ENCODE peak calls at places on chromosomes 6 and 20, in nine cellular contexts. One of them, this sample, is unnamed.

GRCh38 chr6:165871571-165871970 is 208.5 kb upstream of the PDE10A start:
- DNase-seq in hepatocyte: no peak
- DNase-seq in H9: no peak
- DNase-seq in A549: no peak
- DNase-seq in adrenal gland: no peak
- DNase-seq in brain microvascular endothelial cell: no peak
- DNase-seq in CD4-positive, alpha-beta T cell: no peak
- DNase-seq in colonic mucosa: no peak
- DNase-seq in body of pancreas: no peak
- DNase-seq in this sample: no peak

GRCh38 chr20:44089987-44090674 is 96.9 kb downstream of the JPH2 start:
- DNase-seq in hepatocyte: peak; percentile 44
- DNase-seq in H9: no peak
- DNase-seq in CD4-positive, alpha-beta T cell: no peak
- DNase-seq in adrenal gland: no peak
- DNase-seq in colonic mucosa: peak; percentile 41
- DNase-seq in body of pancreas: peak; percentile 57
- DNase-seq in A549: peak; percentile 71
- DNase-seq in brain microvascular endothelial cell: peak; percentile 60
- DNase-seq in this sample: peak; percentile 28

GRCh38 chr6:1200706-1201105 is 111.2 kb upstream of the FOXQ1 start:
- DNase-seq in brain microvascular endothelial cell: no peak
- DNase-seq in A549: no peak
- DNase-seq in CD4-positive, alpha-beta T cell: no peak
- DNase-seq in hepatocyte: peak; percentile 58
- DNase-seq in body of pancreas: no peak
- DNase-seq in adrenal gland: no peak
- DNase-seq in colonic mucosa: no peak
- DNase-seq in H9: no peak
- DNase-seq in this sample: peak; percentile 53

GRCh38 chr20:64164123-64164836 is at the start of gene MYT1:
- DNase-seq in colonic mucosa: no peak
- DNase-seq in brain microvascular endothelial cell: no peak
- DNase-seq in hepatocyte: no peak
- DNase-seq in A549: no peak
- DNase-seq in H9: no peak
- DNase-seq in CD4-positive, alpha-beta T cell: no peak
- DNase-seq in adrenal gland: no peak
- DNase-seq in body of pancreas: no peak
- DNase-seq in this sample: no peak

GRCh38 chr6:2875840-2876207 is 27.3 kb downstream of the SERPINB9 start:
- DNase-seq in body of pancreas: peak; percentile 34
- DNase-seq in brain microvascular endothelial cell: no peak
- DNase-seq in hepatocyte: no peak
- DNase-seq in colonic mucosa: peak; percentile 64
- DNase-seq in adrenal gland: peak; percentile 46
- DNase-seq in A549: no peak
- DNase-seq in H9: no peak
- DNase-seq in CD4-positive, alpha-beta T cell: peak; percentile 63
- DNase-seq in this sample: no peak

GRCh38 chr20:16821211-16822089 is 73.3 kb downstream of the OTOR start:
- DNase-seq in hepatocyte: peak; percentile 60
- DNase-seq in CD4-positive, alpha-beta T cell: no peak
- DNase-seq in brain microvascular endothelial cell: peak; percentile 19
- DNase-seq in A549: peak; percentile 65
- DNase-seq in colonic mucosa: no peak
- DNase-seq in H9: peak; percentile 57
- DNase-seq in adrenal gland: peak; percentile 21
- DNase-seq in body of pancreas: no peak
- DNase-seq in this sample: peak; percentile 8

GRCh38 chr20:4369798-4370124 is 351.9 kb upstream of the PRND start:
- DNase-seq in body of pancreas: no peak
- DNase-seq in A549: no peak
- DNase-seq in hepatocyte: no peak
- DNase-seq in CD4-positive, alpha-beta T cell: no peak
- DNase-seq in adrenal gland: no peak
- DNase-seq in brain microvascular endothelial cell: no peak
- DNase-seq in H9: no peak
- DNase-seq in colonic mucosa: no peak
- DNase-seq in this sample: no peak

GRCh38 chr6:106380407-106380806 is 19.9 kb downstream of the CRYBG1 start:
- DNase-seq in H9: no peak
- DNase-seq in body of pancreas: no peak
- DNase-seq in A549: no peak
- DNase-seq in adrenal gland: no peak
- DNase-seq in hepatocyte: no peak
- DNase-seq in brain microvascular endothelial cell: no peak
- DNase-seq in colonic mucosa: no peak
- DNase-seq in CD4-positive, alpha-beta T cell: no peak
- DNase-seq in this sample: no peak

GRCh38 chr20:63639093-63639860 is 12.4 kb upstream of the GMEB2 start:
- DNase-seq in colonic mucosa: peak; percentile 38
- DNase-seq in hepatocyte: no peak
- DNase-seq in brain microvascular endothelial cell: no peak
- DNase-seq in A549: no peak
- DNase-seq in CD4-positive, alpha-beta T cell: peak; percentile 88
- DNase-seq in H9: no peak
- DNase-seq in body of pancreas: no peak
- DNase-seq in adrenal gland: peak; percentile 37
- DNase-seq in this sample: no peak

GRCh38 chr6:140071115-140071514 is 696.7 kb upstream of the CITED2 start:
- DNase-seq in H9: no peak
- DNase-seq in brain microvascular endothelial cell: peak; percentile 83
- DNase-seq in CD4-positive, alpha-beta T cell: no peak
- DNase-seq in body of pancreas: no peak
- DNase-seq in A549: no peak
- DNase-seq in hepatocyte: peak; percentile 14
- DNase-seq in colonic mucosa: no peak
- DNase-seq in adrenal gland: no peak
- DNase-seq in this sample: no peak

GRCh38 chr20:64244281-64244805 is 11.2 kb upstream of the PCMTD2 start:
- DNase-seq in adrenal gland: no peak
- DNase-seq in colonic mucosa: no peak
- DNase-seq in A549: no peak
- DNase-seq in hepatocyte: no peak
- DNase-seq in body of pancreas: no peak
- DNase-seq in brain microvascular endothelial cell: no peak
- DNase-seq in H9: peak; percentile 13
- DNase-seq in CD4-positive, alpha-beta T cell: no peak
- DNase-seq in this sample: no peak

GRCh38 chr6:21438237-21438985 is 155.1 kb upstream of the SOX4 start:
- DNase-seq in colonic mucosa: no peak
- DNase-seq in A549: no peak
- DNase-seq in body of pancreas: no peak
- DNase-seq in hepatocyte: no peak
- DNase-seq in H9: no peak
- DNase-seq in adrenal gland: no peak
- DNase-seq in brain microvascular endothelial cell: no peak
- DNase-seq in CD4-positive, alpha-beta T cell: no peak
- DNase-seq in this sample: no peak

GRCh38 chr6:148867851-148868250 is 121.0 kb downstream of the UST start:
- DNase-seq in colonic mucosa: no peak
- DNase-seq in CD4-positive, alpha-beta T cell: no peak
- DNase-seq in adrenal gland: peak; percentile 23
- DNase-seq in brain microvascular endothelial cell: no peak
- DNase-seq in A549: no peak
- DNase-seq in hepatocyte: no peak
- DNase-seq in H9: no peak
- DNase-seq in body of pancreas: no peak
- DNase-seq in this sample: no peak

DNA sequence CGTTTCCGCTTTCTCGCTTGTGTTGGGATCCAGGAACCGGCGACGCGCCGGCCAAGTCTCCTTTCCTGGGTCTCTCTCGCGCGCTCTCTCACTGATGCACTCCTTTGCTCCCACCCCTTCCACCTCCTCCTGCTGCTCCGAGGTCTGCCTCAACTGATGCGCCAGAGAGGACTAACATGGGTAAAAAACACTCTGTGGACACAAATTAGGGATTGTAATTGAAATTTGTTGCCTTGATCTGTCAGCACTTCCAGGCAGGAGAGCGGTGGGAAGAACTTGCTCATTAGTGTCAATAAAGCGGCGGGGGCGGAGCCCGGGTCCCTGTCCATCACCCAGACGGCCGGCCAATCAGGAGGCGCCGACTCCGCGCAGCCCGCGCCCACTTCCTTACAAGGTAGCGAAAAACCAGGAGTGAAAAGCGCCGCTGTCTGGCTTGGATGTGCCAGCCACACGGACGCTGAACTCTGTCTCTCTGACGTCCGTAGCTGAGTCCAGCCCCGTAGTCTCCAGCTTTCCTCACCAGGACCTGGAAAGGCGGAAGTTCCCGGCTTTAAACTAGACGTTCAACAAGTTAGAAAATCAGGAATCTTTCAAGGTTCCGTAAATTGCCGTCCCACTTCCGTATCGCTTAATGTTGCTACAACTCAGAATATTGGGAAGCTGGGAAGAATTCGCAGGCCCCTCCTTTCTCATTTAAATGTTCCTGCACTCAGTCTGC is at the start of gene TBX18:
- DNase-seq in colonic mucosa: peak; percentile 86
- DNase-seq in brain microvascular endothelial cell: peak; percentile 100
- DNase-seq in body of pancreas: peak; percentile 61
- DNase-seq in CD4-positive, alpha-beta T cell: no peak
- DNase-seq in hepatocyte: peak; percentile 95
- DNase-seq in H9: peak; percentile 97
- DNase-seq in A549: peak; percentile 98
- DNase-seq in adrenal gland: peak; percentile 71
- DNase-seq in this sample: peak; percentile 93
- TF ChIP-seq CTCF in colonic mucosa: no peak
- TF ChIP-seq CTCF in brain microvascular endothelial cell: no peak
- TF ChIP-seq CTCF in body of pancreas: no peak
- TF ChIP-seq CTCF in CD4-positive, alpha-beta T cell: no peak
- TF ChIP-seq CTCF in hepatocyte: no peak
- TF ChIP-seq CTCF in H9: no peak
- TF ChIP-seq CTCF in A549: no peak
- TF ChIP-seq CTCF in adrenal gland: no peak
- TF ChIP-seq CTCF in this sample: no peak

GRCh38 chr6:43009124-43009523 is 4.6 kb downstream of the MEA1 start:
- DNase-seq in CD4-positive, alpha-beta T cell: peak; percentile 16
- DNase-seq in H9: no peak
- DNase-seq in colonic mucosa: no peak
- DNase-seq in body of pancreas: peak; percentile 33
- DNase-seq in adrenal gland: peak; percentile 49
- DNase-seq in hepatocyte: peak; percentile 63
- DNase-seq in brain microvascular endothelial cell: peak; percentile 34
- DNase-seq in A549: peak; percentile 58
- DNase-seq in this sample: peak; percentile 68
- TF ChIP-seq CTCF in CD4-positive, alpha-beta T cell: no peak
- TF ChIP-seq CTCF in H9: peak; percentile 54
- TF ChIP-seq CTCF in colonic mucosa: peak; percentile 19
- TF ChIP-seq CTCF in body of pancreas: peak; percentile 22
- TF ChIP-seq CTCF in adrenal gland: peak; percentile 30
- TF ChIP-seq CTCF in hepatocyte: peak; percentile 49
- TF ChIP-seq CTCF in brain microvascular endothelial cell: peak; percentile 72
- TF ChIP-seq CTCF in A549: peak; percentile 39
- TF ChIP-seq CTCF in this sample: peak; percentile 68

GRCh38 chr6:104787305-104787704 is 72.4 kb downstream of the HACE1 start:
- DNase-seq in body of pancreas: no peak
- DNase-seq in A549: no peak
- DNase-seq in CD4-positive, alpha-beta T cell: no peak
- DNase-seq in brain microvascular endothelial cell: no peak
- DNase-seq in adrenal gland: no peak
- DNase-seq in colonic mucosa: no peak
- DNase-seq in H9: no peak
- DNase-seq in hepatocyte: no peak
- DNase-seq in this sample: no peak
- TF ChIP-seq CTCF in body of pancreas: no peak
- TF ChIP-seq CTCF in A549: no peak
- TF ChIP-seq CTCF in CD4-positive, alpha-beta T cell: no peak
- TF ChIP-seq CTCF in brain microvascular endothelial cell: no peak
- TF ChIP-seq CTCF in adrenal gland: no peak
- TF ChIP-seq CTCF in colonic mucosa: no peak
- TF ChIP-seq CTCF in H9: no peak
- TF ChIP-seq CTCF in hepatocyte: no peak
- TF ChIP-seq CTCF in this sample: no peak

GRCh38 chr20:46311719-46312074 is 3.4 kb upstream of the CDH22 start:
- DNase-seq in CD4-positive, alpha-beta T cell: no peak
- DNase-seq in brain microvascular endothelial cell: no peak
- DNase-seq in hepatocyte: no peak
- DNase-seq in adrenal gland: no peak
- DNase-seq in H9: no peak
- DNase-seq in A549: no peak
- DNase-seq in colonic mucosa: no peak
- DNase-seq in body of pancreas: no peak
- DNase-seq in this sample: no peak

GRCh38 chr20:46309945-46310344 is 1.6 kb upstream of the CDH22 start:
- DNase-seq in CD4-positive, alpha-beta T cell: no peak
- DNase-seq in A549: no peak
- DNase-seq in hepatocyte: no peak
- DNase-seq in brain microvascular endothelial cell: no peak
- DNase-seq in body of pancreas: no peak
- DNase-seq in adrenal gland: no peak
- DNase-seq in colonic mucosa: no peak
- DNase-seq in H9: no peak
- DNase-seq in this sample: no peak

GRCh38 chr20:46311039-46311650 is 2.8 kb upstream of the CDH22 start:
- DNase-seq in hepatocyte: no peak
- DNase-seq in colonic mucosa: no peak
- DNase-seq in CD4-positive, alpha-beta T cell: no peak
- DNase-seq in adrenal gland: no peak
- DNase-seq in A549: peak; percentile 20
- DNase-seq in body of pancreas: no peak
- DNase-seq in H9: no peak
- DNase-seq in brain microvascular endothelial cell: no peak
- DNase-seq in this sample: no peak

GRCh38 chr20:46312945-46313861 is 4.9 kb upstream of the CDH22 start:
- DNase-seq in A549: no peak
- DNase-seq in CD4-positive, alpha-beta T cell: no peak
- DNase-seq in H9: no peak
- DNase-seq in body of pancreas: no peak
- DNase-seq in hepatocyte: no peak
- DNase-seq in adrenal gland: no peak
- DNase-seq in brain microvascular endothelial cell: no peak
- DNase-seq in colonic mucosa: no peak
- DNase-seq in this sample: no peak

DNA sequence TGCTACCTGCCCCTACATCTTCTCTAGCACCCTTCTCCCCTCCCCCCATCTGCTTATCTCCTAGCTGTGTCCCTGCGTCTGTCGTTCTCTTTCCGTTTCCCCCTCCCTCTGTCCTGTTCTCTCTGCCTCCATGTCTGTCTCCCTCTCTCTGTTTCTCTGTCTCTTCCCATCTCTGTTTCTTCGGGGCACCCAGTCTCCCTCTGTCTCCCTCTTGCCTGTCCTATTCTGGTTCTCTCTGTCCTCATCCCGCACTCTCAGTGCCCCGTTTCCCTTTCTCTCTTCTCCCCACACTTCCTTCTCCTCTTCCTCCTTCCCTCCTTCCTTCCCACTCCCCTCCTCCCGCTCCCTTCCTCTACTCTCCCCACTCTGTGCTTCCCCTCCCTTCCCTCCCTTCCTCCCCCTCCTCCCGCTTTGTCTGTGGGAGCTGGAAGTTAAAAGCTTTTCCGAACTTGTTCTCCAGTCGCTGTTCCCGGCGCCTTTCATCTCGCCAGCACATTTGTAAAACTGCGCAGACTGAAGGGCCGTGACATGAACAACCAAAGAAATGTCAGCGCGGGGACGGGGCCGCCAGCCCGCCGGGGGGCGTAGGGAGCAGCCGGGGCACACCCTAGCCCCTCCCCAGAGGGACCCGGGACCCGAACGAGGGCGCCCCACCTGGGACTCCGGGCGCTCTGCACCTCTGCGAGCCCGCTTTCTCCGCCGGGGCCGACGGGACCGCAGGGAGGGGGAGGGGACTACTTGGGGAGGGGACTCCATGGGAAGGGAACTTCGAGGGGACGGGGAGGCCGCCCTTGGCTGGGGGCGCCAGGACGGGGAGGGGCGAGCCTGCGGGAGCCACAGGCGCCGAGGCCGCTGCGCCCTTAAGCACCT is 4.0 kb upstream of the CDH22 start:
- DNase-seq in hepatocyte: peak; percentile 25
- DNase-seq in A549: no peak
- DNase-seq in adrenal gland: no peak
- DNase-seq in body of pancreas: peak; percentile 19
- DNase-seq in colonic mucosa: no peak
- DNase-seq in H9: peak; percentile 84
- DNase-seq in brain microvascular endothelial cell: no peak
- DNase-seq in CD4-positive, alpha-beta T cell: no peak
- DNase-seq in this sample: no peak
- TF ChIP-seq CTCF in hepatocyte: peak; percentile 26
- TF ChIP-seq CTCF in A549: no peak
- TF ChIP-seq CTCF in adrenal gland: no peak
- TF ChIP-seq CTCF in body of pancreas: no peak
- TF ChIP-seq CTCF in colonic mucosa: no peak
- TF ChIP-seq CTCF in H9: peak; percentile 71
- TF ChIP-seq CTCF in brain microvascular endothelial cell: no peak
- TF ChIP-seq CTCF in CD4-positive, alpha-beta T cell: no peak
- TF ChIP-seq CTCF in this sample: no peak

This sample was measured in Calu3.